ENCODE peak calls at places on chromosomes 1 and 21, in eight cellular contexts. C, B, J, N, Q, U, L and V are unnamed samples.
A peak's percentile ranks its signal among the peaks of the same experiment; 100 is the strongest.

GRCh38 chr1:151006331-151007052 is at the start of gene MINDY1:
- DNase-seq in C (peak; percentile 89), Q (peak; percentile 89), N (peak; percentile 10), U (peak; percentile 93), J (peak; percentile 80), L (peak; percentile 62), B (peak; percentile 81), V (peak; percentile 36)

GRCh38 chr21:37914211-37914900 is 1.9 kb downstream of the KCNJ6 start:
- DNase-seq in L (peak; percentile 48), J (peak; percentile 14), Q (no peak), N (no peak), C (peak; percentile 22), B (no peak), U (peak; percentile 43), V (no peak)

GRCh38 chr1:37186246-37186756 is 152.0 kb upstream of the GRIK3 start:
- DNase-seq in Q (no peak), J (no peak), U (no peak), B (no peak), C (no peak), N (no peak), L (no peak), V (no peak)

GRCh38 chr1:51690285-51690961 is 73.5 kb downstream of the OSBPL9 start:
- DNase-seq in U (peak; percentile 85), J (peak; percentile 87), L (no peak), N (no peak), B (no peak), C (peak; percentile 92), Q (no peak), V (no peak)

GRCh38 chr1:115332813-115333608 is 5.0 kb downstream of the NGF start:
- DNase-seq in N (no peak), C (peak; percentile 81), U (peak; percentile 90), Q (no peak), L (peak; percentile 12), J (no peak), B (peak; percentile 47), V (no peak)

GRCh38 chr1:15788624-15789301 is 18.7 kb downstream of the UQCRHL start:
- DNase-seq in B (peak; percentile 74), N (no peak), C (peak; percentile 75), L (no peak), J (peak; percentile 46), U (peak; percentile 64), Q (no peak), V (no peak)

GRCh38 chr1:52918201-52918600 is 3.3 kb downstream of the ECHDC2 start:
- DNase-seq in Q (no peak), U (no peak), L (no peak), B (no peak), C (no peak), J (no peak), N (no peak), V (no peak)

GRCh38 chr1:246573481-246573880 is 7.2 kb downstream of the CNST start:
- DNase-seq in L (no peak), C (no peak), U (no peak), J (no peak), N (no peak), Q (no peak), B (no peak), V (no peak)

GRCh38 chr21:26717146-26717739 is 128.0 kb downstream of the ADAMTS1 start:
- DNase-seq in C (peak; percentile 31), L (no peak), Q (no peak), B (no peak), U (peak; percentile 49), J (peak; percentile 60), N (no peak), V (no peak)

GRCh38 chr1:204435246-204435885 is 23.7 kb upstream of the PPP1R15B start:
- DNase-seq in J (no peak), L (no peak), C (peak; percentile 55), Q (no peak), B (no peak), U (peak; percentile 88), N (no peak), V (no peak)

GRCh38 chr1:112344754-112345423 is 51.1 kb upstream of the CTTNBP2NL start:
- DNase-seq in N (no peak), J (no peak), Q (no peak), L (peak; percentile 62), C (no peak), U (no peak), B (no peak), V (no peak)

GRCh38 chr1:110190282-110190929 is 19.7 kb upstream of the KCNC4 start:
- DNase-seq in U (no peak), Q (no peak), C (no peak), J (no peak), B (peak; percentile 38), L (no peak), N (no peak), V (no peak)

GRCh38 chr1:27645071-27645415 is 10.1 kb upstream of the FGR start:
- DNase-seq in B (no peak), Q (no peak), L (no peak), U (no peak), N (no peak), J (no peak), C (no peak), V (no peak)

GRCh38 chr1:196063307-196063706 is 544.9 kb downstream of the KCNT2 start:
- DNase-seq in J (no peak), N (no peak), Q (no peak), B (no peak), U (peak; percentile 57), L (no peak), C (peak; percentile 16), V (no peak)

GRCh38 chr1:236063919-236064673 is 794 bp downstream of the NID1 start:
- DNase-seq in Q (peak; percentile 47), J (peak; percentile 47), N (no peak), B (peak; percentile 79), L (no peak), U (peak; percentile 80), C (peak; percentile 63), V (no peak)

GRCh38 chr1:10387611-10388386 is 11.1 kb upstream of the PGD start:
- DNase-seq in C (peak; percentile 82), L (peak; percentile 43), U (peak; percentile 67), N (no peak), B (peak; percentile 12), Q (no peak), J (peak; percentile 77), V (no peak)

GRCh38 chr21:41956926-41957729 is 3.3 kb upstream of the C2CD2 start:
- DNase-seq in U (peak; percentile 90), N (no peak), L (peak; percentile 34), C (peak; percentile 93), B (peak; percentile 70), J (peak; percentile 83), Q (no peak), V (no peak)

GRCh38 chr1:213972141-213972540 is 15.6 kb upstream of the PROX1 start:
- DNase-seq in B (no peak), N (no peak), J (no peak), L (no peak), U (no peak), Q (no peak), C (no peak), V (no peak)

GRCh38 chr1:8629241-8630091 is 188.0 kb downstream of the RERE start:
- DNase-seq in U (peak; percentile 70), Q (no peak), N (no peak), L (no peak), B (peak; percentile 32), J (no peak), C (peak; percentile 76), V (no peak)

GRCh38 chr1:67682659-67683197 is 2.3 kb upstream of the GADD45A start:
- DNase-seq in C (peak; percentile 94), L (no peak), B (peak; percentile 41), U (peak; percentile 90), J (peak; percentile 90), N (no peak), Q (no peak), V (no peak)

DNA sequence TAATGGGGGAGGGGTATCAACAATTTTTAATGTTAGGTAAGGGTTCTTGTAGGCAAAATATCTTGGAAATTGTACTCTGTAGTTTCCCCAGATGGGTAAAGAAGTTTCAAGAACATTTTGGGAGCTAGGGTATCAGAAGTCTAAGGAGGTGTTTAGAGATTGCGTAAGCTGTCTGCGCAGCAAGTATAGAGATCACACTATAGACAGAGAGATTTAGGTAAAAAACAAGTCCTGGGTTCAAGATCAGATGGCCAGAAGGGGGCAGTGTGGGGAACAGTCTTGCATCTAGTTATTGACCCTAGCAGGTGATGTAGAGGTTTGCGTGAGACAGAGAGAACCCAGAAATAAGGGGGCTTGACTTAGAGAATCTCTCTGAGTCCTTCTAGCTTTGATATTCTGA is 80.8 kb downstream of the S1PR1 start:
- DNase-seq in B (no peak), J (no peak), U (no peak), C (no peak), L (peak; percentile 42), N (no peak), Q (no peak), V (no peak)
- H3K9me3 ChIP-seq in B (no peaks in the 10 kb centered on the region), J (no peaks in the 10 kb centered on the region), U (no peaks in the 10 kb centered on the region), C (no peaks in the 10 kb centered on the region), L (no peaks in the 10 kb centered on the region), N (no peaks in the 10 kb centered on the region), Q (no peaks in the 10 kb centered on the region), V (no peaks in the 10 kb centered on the region)

GRCh38 chr1:177779325-177779965 is 190.4 kb downstream of the SEC16B start:
- DNase-seq in U (no peak), B (no peak), L (no peak), N (no peak), C (no peak), Q (no peak), J (no peak), V (no peak)
- H3K9me3 ChIP-seq in U (no peaks in the 10 kb centered on the region), B (peaks cover 3% of the 10 kb centered on the region), L (no peaks in the 10 kb centered on the region), N (no peaks in the 10 kb centered on the region), C (no peaks in the 10 kb centered on the region), Q (no peaks in the 10 kb centered on the region), J (no peaks in the 10 kb centered on the region), V (no peaks in the 10 kb centered on the region)

GRCh38 chr21:36441715-36442114 is 38.2 kb downstream of the CLDN14 start:
- DNase-seq in L (no peak), B (no peak), Q (no peak), U (no peak), C (no peak), J (no peak), N (no peak), V (no peak)
- H3K9me3 ChIP-seq in L (no peaks in the 10 kb centered on the region), B (no peaks in the 10 kb centered on the region), Q (no peaks in the 10 kb centered on the region), U (no peaks in the 10 kb centered on the region), C (no peaks in the 10 kb centered on the region), J (no peaks in the 10 kb centered on the region), N (no peaks in the 10 kb centered on the region), V (no peaks in the 10 kb centered on the region)

GRCh38 chr1:35605071-35605881 is 32.2 kb downstream of the TFAP2E start:
- DNase-seq in U (no peak), C (no peak), B (no peak), J (no peak), L (no peak), N (no peak), Q (no peak), V (no peak)
- H3K9me3 ChIP-seq in U (no peaks in the 10 kb centered on the region), C (no peaks in the 10 kb centered on the region), B (no peaks in the 10 kb centered on the region), J (no peaks in the 10 kb centered on the region), L (no peaks in the 10 kb centered on the region), N (no peaks in the 10 kb centered on the region), Q (no peaks in the 10 kb centered on the region), V (no peaks in the 10 kb centered on the region)